ENCODE peak calls at places on chromosomes 2 and 18, in six cellular contexts. U is hepatocyte, G is PC-9, D is endothelial cell of umbilical vein, O is neuronal stem cell, A is fibroblast of lung. Q is an unnamed sample.

GRCh38 chr2:55618649-55619055 is 1.2 kb upstream of the PPP4R3B start:
- DNase-seq in U (peak; percentile 54), O (peak; percentile 37), A (peak; percentile 50), D (peak; percentile 78), G (peak; percentile 63), Q (peak; percentile 68)

GRCh38 chr2:19733951-19734425 is 167.8 kb downstream of the TTC32 start:
- DNase-seq in G (no peak), A (peak; percentile 79), O (no peak), D (no peak), U (no peak), Q (peak; percentile 60)

GRCh38 chr2:127195140-127196074 is 24.7 kb downstream of the CYP27C1 start:
- DNase-seq in O (no peak), G (no peak), D (no peak), U (no peak), A (no peak), Q (no peak)

GRCh38 chr2:186641807-186642321 is 52.0 kb upstream of the FAM171B start:
- DNase-seq in U (peak; percentile 74), O (peak; percentile 17), D (peak; percentile 84), A (peak; percentile 78), G (peak; percentile 66), Q (peak; percentile 49)

GRCh38 chr2:118430510-118431187 is 342.4 kb downstream of the INSIG2 start:
- DNase-seq in O (no peak), G (peak; percentile 83), D (no peak), U (no peak), A (peak; percentile 85), Q (no peak)

GRCh38 chr2:232365621-232366321 is 12.8 kb upstream of the ALPP start:
- DNase-seq in O (no peak), G (peak; percentile 84), D (no peak), A (peak; percentile 56), U (peak; percentile 63), Q (peak; percentile 89)

GRCh38 chr2:80304522-80304878 is at the start of gene LRRTM1:
- DNase-seq in O (no peak), A (peak; percentile 11), U (peak; percentile 57), G (no peak), D (no peak), Q (no peak)

GRCh38 chr2:30514861-30515435 is 67.9 kb downstream of the LCLAT1 start:
- DNase-seq in U (no peak), A (peak; percentile 14), G (peak; percentile 46), D (no peak), O (no peak), Q (no peak)

GRCh38 chr2:185385157-185385556 is 353.4 kb upstream of the FSIP2 start:
- DNase-seq in G (no peak), D (no peak), A (peak; percentile 12), O (no peak), U (peak; percentile 13), Q (no peak)

GRCh38 chr2:220619525-220620267 is 952.4 kb downstream of the EPHA4 start:
- DNase-seq in D (no peak), O (no peak), U (peak; percentile 27), G (peak; percentile 96), A (peak; percentile 82), Q (no peak)

GRCh38 chr18:77622009-77622692 is 372.5 kb downstream of the GALR1 start:
- DNase-seq in A (no peak), O (no peak), G (no peak), D (no peak), U (no peak), Q (no peak)

GRCh38 chr2:164903944-164904343 is 51.4 kb downstream of the SLC38A11 start:
- DNase-seq in U (no peak), O (no peak), A (peak; percentile 25), G (peak; percentile 34), D (peak; percentile 55), Q (no peak)

GRCh38 chr2:393711-394696 is 106.1 kb upstream of the ALKAL2 start:
- DNase-seq in A (peak; percentile 80), D (no peak), U (peak; percentile 60), O (peak; percentile 12), G (peak; percentile 96), Q (peak; percentile 96)

GRCh38 chr2:191740016-191740419 is 62.1 kb downstream of the NABP1 start:
- DNase-seq in G (no peak), A (peak; percentile 48), U (no peak), O (no peak), D (no peak), Q (no peak)

GRCh38 chr2:162196611-162197010 is 44.6 kb upstream of the GCG start:
- DNase-seq in U (no peak), O (no peak), A (peak; percentile 83), D (no peak), G (no peak), Q (peak; percentile 32)

GRCh38 chr2:31710121-31710520 is 129.4 kb upstream of the SRD5A2 start:
- DNase-seq in D (no peak), O (no peak), U (no peak), G (no peak), A (no peak), Q (no peak)

GRCh38 chr2:231512222-231512621 is 18.0 kb downstream of the NMUR1 start:
- DNase-seq in A (peak; percentile 31), O (no peak), U (no peak), G (no peak), D (no peak), Q (no peak)

GRCh38 chr2:108377815-108378630 is at the start of gene SULT1C4:
- DNase-seq in U (peak; percentile 90), D (peak; percentile 95), G (no peak), A (peak; percentile 34), O (peak; percentile 64), Q (no peak)

GRCh38 chr2:29189052-29189451 is 73.8 kb downstream of the CLIP4 start:
- DNase-seq in U (no peak), G (no peak), O (no peak), A (peak; percentile 27), D (no peak), Q (no peak)

GRCh38 chr2:216594081-216594480 is 39.1 kb upstream of the IGFBP2 start:
- DNase-seq in A (no peak), G (no peak), D (no peak), U (no peak), O (no peak), Q (no peak)

GRCh38 chr18:66826211-66826610 is 222.3 kb upstream of the CDH19 start:
- DNase-seq in O (no peak), D (peak; percentile 54), A (no peak), G (no peak), U (no peak), Q (no peak)

GRCh38 chr2:7237476-7237875 is 320.3 kb downstream of the RNF144A start:
- DNase-seq in A (no peak), O (no peak), D (no peak), G (no peak), U (no peak), Q (no peak)

GRCh38 chr18:6775237-6775636 is 45.7 kb downstream of the ARHGAP28 start:
- DNase-seq in U (no peak), D (no peak), O (no peak), A (no peak), G (no peak), Q (no peak)

GRCh38 chr18:47448956-47449355 is 197.5 kb upstream of the SKOR2 start:
- DNase-seq in U (no peak), A (no peak), O (no peak), G (no peak), D (no peak), Q (no peak)

GRCh38 chr2:105052773-105053172 is 14.9 kb downstream of the MRPS9 start:
- DNase-seq in A (no peak), D (peak; percentile 5), U (no peak), G (no peak), O (no peak), Q (no peak)

GRCh38 chr2:157438907-157439791 is 4.7 kb downstream of the CYTIP start:
- DNase-seq in U (no peak), O (no peak), D (no peak), G (no peak), A (peak; percentile 11), Q (no peak)

GRCh38 chr18:28523758-28524475 is 347.0 kb upstream of the CDH2 start:
- DNase-seq in G (no peak), O (peak; percentile 23), A (no peak), U (no peak), D (no peak), Q (no peak)
- H2AFZ ChIP-seq in G (no peak overlapping the region), O (peak overlapping the region; percentile 36), A (no peak overlapping the region), U (no peak overlapping the region), D (no peak overlapping the region), Q (no peak overlapping the region)

GRCh38 chr2:160279813-160280465 is 79.9 kb upstream of the ITGB6 start:
- DNase-seq in G (no peak), A (peak; percentile 62), D (peak; percentile 78), U (no peak), O (no peak), Q (no peak)

GRCh38 chr2:160281213-160281612 is 81.1 kb upstream of the ITGB6 start:
- DNase-seq in D (no peak), G (no peak), A (no peak), U (no peak), O (no peak), Q (no peak)

GRCh38 chr2:160278101-160278888 is 78.2 kb upstream of the ITGB6 start:
- DNase-seq in U (no peak), D (peak; percentile 21), A (no peak), G (no peak), O (no peak), Q (peak; percentile 16)

GRCh38 chr2:160275646-160276045 is 75.6 kb upstream of the ITGB6 start:
- DNase-seq in G (no peak), U (peak; percentile 13), A (no peak), D (no peak), O (no peak), Q (no peak)

DNA sequence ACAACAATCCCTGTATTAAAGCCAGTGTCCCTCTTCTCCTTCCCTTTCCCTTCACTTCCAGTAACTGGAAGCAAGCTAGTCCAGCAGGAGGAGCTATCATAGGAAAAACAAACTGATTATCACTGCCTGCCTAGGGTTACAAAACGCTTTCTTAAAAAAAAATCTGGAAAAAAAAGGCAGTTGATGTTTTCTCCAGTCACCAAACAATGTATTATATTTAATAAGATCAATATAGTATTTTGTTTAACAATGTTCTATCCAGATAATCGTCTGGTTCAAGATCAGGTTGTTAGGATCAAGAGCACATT is 78.8 kb upstream of the ITGB6 start:
- DNase-seq in G (no peak), D (peak; percentile 58), O (no peak), U (peak; percentile 40), A (peak; percentile 40), Q (no peak)
- H3K27ac ChIP-seq in G (no peak overlapping the region), D (peak overlapping the region; percentile 80), O (no peak overlapping the region), U (no peak overlapping the region), A (no peak overlapping the region), Q (no peak overlapping the region)

GRCh38 chr18:63824220-63824525 is 49.0 kb downstream of the SERPINB7 start:
- DNase-seq in A (no peak), G (no peak), D (no peak), U (no peak), O (no peak), Q (no peak)
- H2AFZ ChIP-seq in A (no peak overlapping the region), G (no peak overlapping the region), D (no peak overlapping the region), U (no peak overlapping the region), O (no peak overlapping the region), Q (no peak overlapping the region)

DNA sequence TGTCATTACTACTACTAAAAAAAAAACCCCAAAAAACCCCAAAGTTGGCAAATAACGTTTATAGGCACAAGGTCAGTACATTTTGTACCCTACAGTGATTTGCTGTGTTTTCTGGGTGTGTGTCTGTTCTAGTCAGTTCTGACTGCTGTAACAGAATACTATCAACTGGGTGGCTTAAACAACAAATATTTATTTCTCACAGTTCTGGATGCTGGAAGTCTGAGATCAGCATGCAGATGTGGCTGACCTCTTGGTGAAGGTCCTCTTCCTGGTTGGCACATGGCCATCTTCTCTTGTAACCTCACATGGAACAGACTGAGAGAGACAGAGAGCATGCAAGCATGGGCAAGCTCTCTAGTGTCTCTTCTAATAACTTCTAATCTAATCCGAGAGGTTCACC is 103.1 kb downstream of the CERS6 start:
- DNase-seq in D (no peak), A (no peak), O (no peak), G (no peak), U (peak; percentile 26), Q (no peak)
- H3K27ac ChIP-seq in D (no peak overlapping the region), A (no peak overlapping the region), O (no peak overlapping the region), G (no peak overlapping the region), U (no peak overlapping the region), Q (no peak overlapping the region)

GRCh38 chr2:16055848-16056580 is 115.7 kb downstream of the MYCN start:
- DNase-seq in G (no peak), A (no peak), O (no peak), D (no peak), U (no peak), Q (no peak)
- H2AFZ ChIP-seq in G (no peak overlapping the region), A (no peak overlapping the region), O (peak overlapping the region; percentile 40), D (no peak overlapping the region), U (no peak overlapping the region), Q (no peak overlapping the region)

Q was measured in trophoblast cell.